ENCODE peak calls at places on chromosome 7, in ten cellular contexts. D is fibroblast of mammary gland; I is KG1; X is effector memory CD8-positive, alpha-beta T cell; H is fibroblast of lung; Z is T-helper 9 cell; S is progenitor cell of endocrine pancreas; Q is breast epithelium; J is CD4-positive, alpha-beta T cell; K is activated T-helper 1 cell treated with anti-CD3 and anti-CD28 coated beads, Interleukin-2, amount 50 U/mL, for 16 hours. W is an unnamed sample.

GRCh38 chr7:100162874-100163533 is 4.5 kb upstream of the TRAPPC14 start:
- DNase-seq in S (no peak), Z (no peak), K (no peak), H (no peak), Q (no peak), X (no peak), J (no peak), I (no peak), D (no peak), W (no peak)

GRCh38 chr7:101222275-101222830 is 4.4 kb downstream of the ZNHIT1 start:
- DNase-seq in H (no peak), J (no peak), K (no peak), Q (no peak), I (no peak), S (no peak), Z (no peak), X (no peak), D (no peak), W (no peak)

GRCh38 chr7:132609906-132610520 is 33.7 kb upstream of the PLXNA4 start:
- DNase-seq in Z (no peak), S (no peak), J (no peak), H (no peak), I (no peak), D (no peak), Q (no peak), X (no peak), K (no peak), W (no peak)

GRCh38 chr7:139044813-139045794 is 9.3 kb upstream of the ZC3HAV1L start:
- DNase-seq in K (no peak), Q (no peak), H (no peak), S (no peak), Z (no peak), X (no peak), I (no peak), D (no peak), J (no peak), W (peak)

GRCh38 chr7:4103352-4104091 is 578.6 kb upstream of the FOXK1 start:
- DNase-seq in Z (no peak), D (no peak), I (no peak), S (no peak), H (peak), Q (no peak), X (no peak), K (no peak), J (no peak), W (no peak)

GRCh38 chr7:45654341-45654740 is 80.2 kb downstream of the ADCY1 start:
- DNase-seq in Q (no peak), X (no peak), J (no peak), D (no peak), K (no peak), Z (no peak), I (no peak), H (no peak), S (no peak), W (no peak)

GRCh38 chr7:114574384-114574783 is 159.8 kb downstream of the FOXP2 start:
- DNase-seq in Z (no peak), I (no peak), S (no peak), J (no peak), K (no peak), Q (no peak), H (peak), D (peak), X (no peak), W (no peak)

GRCh38 chr7:47952224-47952623 is 4.0 kb upstream of the PKD1L1 start:
- DNase-seq in D (no peak), S (no peak), Q (no peak), I (no peak), K (no peak), Z (no peak), H (no peak), J (no peak), X (no peak), W (no peak)

GRCh38 chr7:88111136-88111748 is 108.6 kb downstream of the SRI start:
- DNase-seq in Z (no peak), D (peak), Q (no peak), H (peak), S (no peak), J (no peak), I (no peak), K (no peak), X (no peak), W (no peak)

GRCh38 chr7:145845345-145845744 is 271.3 kb upstream of the CNTNAP2 start:
- DNase-seq in D (no peak), H (no peak), J (no peak), X (no peak), S (no peak), Q (no peak), I (no peak), K (no peak), Z (no peak), W (no peak)

GRCh38 chr7:24436131-24436920 is 136.9 kb upstream of the PALS2 start:
- DNase-seq in Q (no peak), Z (no peak), H (no peak), X (no peak), J (no peak), I (no peak), K (no peak), S (no peak), D (no peak), W (no peak)

GRCh38 chr7:101608772-101609713 is 20.1 kb downstream of the MYL10 start:
- DNase-seq in J (no peak), X (no peak), D (no peak), K (no peak), I (no peak), Z (no peak), S (no peak), H (no peak), Q (peak), W (no peak)

GRCh38 chr7:129782257-129783096 is 170.3 kb downstream of the UBE2H start:
- DNase-seq in S (no peak), H (no peak), I (no peak), X (no peak), K (no peak), J (no peak), D (no peak), Z (no peak), Q (no peak), W (no peak)

GRCh38 chr7:74115326-74115725 is 31.7 kb downstream of the LIMK1 start:
- DNase-seq in S (no peak), Z (no peak), I (no peak), X (no peak), H (no peak), K (no peak), J (no peak), D (no peak), Q (no peak), W (no peak)

GRCh38 chr7:41928781-41929180 is 225.9 kb upstream of the INHBA start:
- DNase-seq in J (no peak), D (no peak), K (no peak), S (no peak), Q (no peak), H (no peak), I (no peak), X (no peak), Z (no peak), W (no peak)

GRCh38 chr7:24587853-24588252 is 14.6 kb downstream of the PALS2 start:
- DNase-seq in Q (no peak), Z (peak), D (no peak), J (peak), X (peak), S (no peak), K (no peak), I (no peak), H (peak), W (no peak)

GRCh38 chr7:50661345-50662058 is 96.3 kb upstream of the DDC start:
- DNase-seq in S (no peak), Z (no peak), X (peak), H (no peak), J (no peak), K (no peak), D (peak), I (peak), Q (no peak), W (peak)

GRCh38 chr7:115724400-115725056 is 306.0 kb downstream of the TFEC start:
- DNase-seq in J (no peak), Q (no peak), D (no peak), K (no peak), S (no peak), I (no peak), X (no peak), H (no peak), Z (no peak), W (no peak)

GRCh38 chr7:157024716-157025115 is 14.3 kb upstream of the MNX1 start:
- DNase-seq in H (no peak), X (no peak), K (no peak), J (no peak), D (no peak), Q (no peak), S (no peak), Z (no peak), I (no peak), W (no peak)

GRCh38 chr7:43234968-43235367 is 122.5 kb downstream of the HECW1 start:
- DNase-seq in X (no peak), H (no peak), I (no peak), Z (no peak), J (no peak), D (no peak), S (no peak), K (no peak), Q (no peak), W (no peak)

GRCh38 chr7:141649865-141650499 is 52.0 kb downstream of the DENND11 start:
- DNase-seq in I (no peak), D (peak), Q (peak), J (no peak), X (no peak), H (peak), K (no peak), Z (no peak), S (peak), W (no peak)

GRCh38 chr7:123718773-123719480 is 29.9 kb downstream of the WASL start:
- DNase-seq in K (no peak), S (no peak), Z (no peak), H (no peak), J (no peak), Q (no peak), X (no peak), I (no peak), D (peak), W (no peak)

GRCh38 chr7:44078521-44078920 is 3.8 kb downstream of the POLM start:
- DNase-seq in J (no peak), I (no peak), Q (no peak), S (no peak), H (no peak), D (no peak), X (no peak), K (no peak), Z (no peak), W (no peak)

GRCh38 chr7:107479303-107479702 is 9.4 kb downstream of the GPR22 start:
- DNase-seq in D (no peak), Z (no peak), J (no peak), I (no peak), K (no peak), Q (no peak), H (no peak), S (no peak), X (no peak), W (no peak)

GRCh38 chr7:23472974-23473847 is 2.9 kb upstream of the IGF2BP3 start:
- DNase-seq in Z (no peak), K (no peak), H (peak), I (no peak), Q (no peak), X (no peak), D (no peak), S (no peak), J (no peak), W (no peak)

GRCh38 chr7:56447864-56448693 is 331.9 kb upstream of the NUPR2 start:
- DNase-seq in S (no peak), I (peak), H (no peak), Q (no peak), D (peak), Z (no peak), J (no peak), X (no peak), K (no peak), W (no peak)

W was measured in GDM1.